ENCODE peak calls at places on chromosome 15, in seven cellular contexts. Z is esophagus squamous epithelium, X is gastrocnemius medialis, G is body of pancreas, H is ovary, S is H54, P is transverse colon. A is an unnamed sample.

GRCh38 chr15:90000175-90000923 is 775 bp upstream of the ZNF710 start:
- DNase-seq in Z (no peak), P (peak; percentile 65), H (peak; percentile 34), S (no peak), X (no peak), G (peak; percentile 49), A (no peak)

GRCh38 chr15:92638709-92639365 is 16.7 kb downstream of the FAM174B start:
- DNase-seq in P (peak; percentile 19), S (no peak), Z (no peak), H (no peak), X (no peak), G (peak; percentile 71), A (no peak)

GRCh38 chr15:59531066-59531465 is 80.5 kb upstream of the GCNT3 start:
- DNase-seq in Z (no peak), S (no peak), G (no peak), P (peak; percentile 48), X (no peak), H (no peak), A (no peak)

GRCh38 chr15:45802140-45802539 is 167.3 kb downstream of the SQOR start:
- DNase-seq in H (no peak), X (no peak), P (peak; percentile 14), G (no peak), Z (no peak), S (no peak), A (no peak)

GRCh38 chr15:31016446-31016915 is 25.1 kb upstream of the MTMR10 start:
- DNase-seq in P (no peak), S (no peak), H (no peak), X (no peak), Z (no peak), G (no peak), A (no peak)

GRCh38 chr15:59303641-59304433 is 68.8 kb downstream of the MYO1E start:
- DNase-seq in Z (no peak), G (no peak), H (peak; percentile 20), X (no peak), P (no peak), S (no peak), A (no peak)

GRCh38 chr15:77659350-77660321 is 26.9 kb upstream of the LINGO1 start:
- DNase-seq in S (peak; percentile 75), X (no peak), H (no peak), P (peak; percentile 82), Z (no peak), G (peak; percentile 82), A (no peak)

GRCh38 chr15:85493258-85493657 is 112.9 kb downstream of the AKAP13 start:
- DNase-seq in P (no peak), Z (no peak), H (no peak), G (no peak), S (no peak), X (no peak), A (no peak)

GRCh38 chr15:69659454-69660050 is 206.9 kb downstream of the RPLP1 start:
- DNase-seq in X (no peak), H (no peak), P (no peak), S (no peak), Z (no peak), G (no peak), A (no peak)

GRCh38 chr15:20352241-20353200 is 189.1 kb downstream of the GOLGA6L6 start:
- DNase-seq in H (no peak), P (no peak), S (no peak), G (no peak), X (no peak), Z (no peak), A (no peak)

GRCh38 chr15:92907229-92907628 is 7.1 kb downstream of the CHD2 start:
- DNase-seq in Z (no peak), P (no peak), H (no peak), S (no peak), X (no peak), G (no peak), A (no peak)

GRCh38 chr15:52291204-52291603 is 4.4 kb downstream of the MYO5C start:
- DNase-seq in G (no peak), Z (no peak), P (no peak), H (no peak), S (no peak), X (no peak), A (no peak)

GRCh38 chr15:27743638-27744037 is 355.5 kb downstream of the OCA2 start:
- DNase-seq in P (no peak), X (no peak), H (no peak), G (no peak), Z (no peak), S (no peak), A (no peak)

GRCh38 chr15:50751394-50751793 is 14.1 kb downstream of the SPPL2A start:
- DNase-seq in H (no peak), P (no peak), X (no peak), S (no peak), Z (no peak), G (no peak), A (no peak)

GRCh38 chr15:42286445-42287029 is 13.3 kb upstream of the TMEM87A start:
- DNase-seq in G (no peak), X (no peak), S (no peak), H (no peak), Z (no peak), P (no peak), A (no peak)

GRCh38 chr15:29259233-29259632 is 10.4 kb downstream of the NSMCE3 start:
- DNase-seq in S (no peak), X (no peak), H (no peak), G (no peak), P (no peak), Z (no peak), A (no peak)

GRCh38 chr15:58758141-58758540 is 8.6 kb upstream of the ADAM10 start:
- DNase-seq in G (no peak), P (no peak), H (no peak), X (no peak), Z (no peak), S (no peak), A (no peak)

GRCh38 chr15:62138124-62138523 is 27.0 kb downstream of the C2CD4B start:
- DNase-seq in Z (no peak), P (no peak), X (no peak), S (peak; percentile 13), H (no peak), G (no peak), A (no peak)

GRCh38 chr15:40358492-40359353 is 704 bp downstream of the DISP2 start:
- DNase-seq in G (peak; percentile 10), Z (no peak), S (no peak), X (no peak), H (no peak), P (peak; percentile 38), A (no peak)

GRCh38 chr15:96789999-96790398 is 459.5 kb downstream of the NR2F2 start:
- DNase-seq in Z (no peak), G (no peak), S (no peak), H (no peak), P (no peak), X (no peak), A (no peak)

GRCh38 chr15:88680241-88680910 is 41.6 kb downstream of the ISG20 start:
- DNase-seq in P (no peak), S (no peak), Z (no peak), X (no peak), H (no peak), G (no peak), A (no peak)

GRCh38 chr15:101684384-101684783 is 32.2 kb upstream of the TM2D3 start:
- DNase-seq in H (no peak), Z (no peak), X (no peak), P (no peak), G (no peak), S (peak; percentile 5), A (no peak)

GRCh38 chr15:49832421-49832980 is 211.7 kb downstream of the DTWD1 start:
- DNase-seq in Z (no peak), X (no peak), P (peak; percentile 56), H (no peak), G (peak; percentile 70), S (no peak), A (no peak)

GRCh38 chr15:68781766-68782588 is 38.7 kb downstream of the ANP32A start:
- DNase-seq in P (no peak), S (no peak), G (peak; percentile 53), H (no peak), Z (no peak), X (peak; percentile 43), A (peak; percentile 33)

DNA sequence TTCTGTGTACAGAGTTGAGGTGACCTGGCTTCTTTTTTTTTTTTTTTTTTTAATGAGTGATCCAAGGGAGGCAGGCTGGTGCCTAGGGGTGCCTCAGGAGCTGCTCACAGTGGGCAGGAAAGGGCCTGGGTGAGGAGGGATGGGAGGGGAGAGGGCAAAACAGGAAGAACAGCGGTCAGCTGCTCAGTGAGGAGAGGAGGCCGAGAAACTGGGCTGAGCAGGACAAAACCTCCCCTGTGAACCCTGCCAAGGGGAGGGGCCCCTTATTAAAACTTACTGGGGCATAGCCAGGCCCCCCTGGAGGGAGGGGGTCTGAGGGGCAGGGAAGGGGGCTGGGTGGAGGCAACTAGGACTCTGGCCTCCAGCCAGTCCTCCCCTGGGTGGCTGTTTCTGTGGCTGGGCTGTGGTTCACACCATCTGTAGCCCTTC is 3.5 kb downstream of the PLEKHO2 start:
- DNase-seq in P (peak; percentile 56), G (no peak), S (no peak), X (no peak), H (peak; percentile 43), Z (no peak), A (no peak)
- TF ChIP-seq POLR2A in P (no peak), G (no peak), S (no peak), X (no peak), H (no peak), Z (no peak), A (no peak)

DNA sequence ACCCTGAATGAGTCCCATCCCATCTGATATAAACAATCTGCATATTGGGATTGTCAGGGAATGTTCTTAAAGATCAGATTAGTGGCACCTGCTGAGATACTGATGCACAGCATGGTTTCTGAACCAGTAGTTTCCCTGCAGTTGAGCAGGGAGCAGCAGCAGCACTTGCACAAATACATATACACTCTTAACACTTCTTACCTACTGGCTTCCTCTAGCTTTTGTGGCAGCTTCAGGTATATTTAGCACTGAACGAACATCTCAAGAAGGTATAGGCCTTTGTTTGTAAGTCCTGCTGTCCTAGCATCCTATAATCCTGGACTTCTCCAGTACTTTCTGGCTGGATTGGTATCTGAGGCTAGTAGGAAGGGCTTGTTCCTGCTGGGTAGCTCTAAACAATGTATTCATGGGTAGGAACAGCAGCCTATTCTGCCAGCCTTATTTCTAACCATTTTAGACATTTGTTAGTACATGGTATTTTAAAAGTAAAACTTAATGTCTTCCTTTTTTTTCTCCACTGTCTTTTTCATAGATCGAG is 4.5 kb downstream of the B2M start:
- DNase-seq in Z (no peak), S (no peak), P (no peak), H (no peak), X (no peak), G (no peak), A (no peak)
- TF ChIP-seq POLR2A in Z (no peak), S (no peak), P (no peak), H (no peak), X (no peak), G (no peak), A (no peak)

GRCh38 chr15:82980986-82981385 is 5.0 kb upstream of the RAMAC start:
- DNase-seq in X (no peak), H (no peak), Z (no peak), P (no peak), S (no peak), G (no peak), A (no peak)

GRCh38 chr15:82986442-82986780 is 401 bp downstream of the RAMAC start:
- DNase-seq in G (no peak), Z (no peak), S (no peak), P (no peak), X (no peak), H (no peak), A (no peak)

GRCh38 chr15:82985688-82986441 is at the start of gene RAMAC:
- DNase-seq in P (peak; percentile 93), H (peak; percentile 89), G (peak; percentile 97), X (peak; percentile 89), Z (peak; percentile 66), S (peak; percentile 60), A (peak; percentile 93)
- TF ChIP-seq POLR2A in P (peak; percentile 52), H (peak; percentile 40), G (peak; percentile 84), X (peak; percentile 62), Z (peak; percentile 53), S (peak; percentile 61), A (no peak)

GRCh38 chr15:98647774-98648653 is at the start of gene IGF1R:
- DNase-seq in X (peak; percentile 62), H (peak; percentile 86), Z (peak; percentile 25), S (peak; percentile 68), G (peak; percentile 91), P (peak; percentile 88), A (peak; percentile 72)
- TF ChIP-seq POLR2A in X (peak; percentile 85), H (peak; percentile 29), Z (peak; percentile 58), S (no peak), G (no peak), P (no peak), A (peak; percentile 61)